ENCODE peak calls at places on chromosomes 3 and 15, in six cellular contexts. M is tibial nerve, S is fibroblast of lung, V is tibial artery, N is left ventricle myocardium inferior, U is cardiac muscle cell. H is an unnamed sample. For H3K4me1, the result is how much of the 10 kb centered on the place peaks cover.

GRCh38 chr15:48890375-48890972 is 12.5 kb downstream of the EID1 start:
- DNase-seq in N (no peak), S (no peak), V (no peak), U (no peak), M (no peak), H (no peak)

GRCh38 chr15:69513986-69514385 is 61.4 kb downstream of the RPLP1 start:
- DNase-seq in M (no peak), U (no peak), V (peak), S (no peak), N (no peak), H (no peak)

GRCh38 chr3:112761062-112761638 is 85.5 kb downstream of the CD200R1L start:
- DNase-seq in U (no peak), M (no peak), N (no peak), S (no peak), V (no peak), H (no peak)

GRCh38 chr3:52842424-52842823 is 7.6 kb upstream of the MUSTN1 start:
- DNase-seq in V (peak), U (no peak), S (no peak), N (peak), M (no peak), H (no peak)

GRCh38 chr3:55688154-55688553 is 201.0 kb upstream of the WNT5A start:
- DNase-seq in M (no peak), S (no peak), U (no peak), N (no peak), V (no peak), H (no peak)

GRCh38 chr3:65944252-65944651 is 94.5 kb downstream of the MAGI1 start:
- DNase-seq in N (no peak), M (no peak), V (no peak), S (no peak), U (no peak), H (no peak)

GRCh38 chr15:63091679-63092078 is 30.0 kb upstream of the LACTB start:
- DNase-seq in S (no peak), N (no peak), U (no peak), V (no peak), M (no peak), H (no peak)

GRCh38 chr15:44489464-44489863 is 47.5 kb upstream of the EIF3J start:
- DNase-seq in V (no peak), S (peak), M (no peak), U (peak), N (no peak), H (no peak)

GRCh38 chr3:102024270-102024904 is 175.1 kb downstream of the NFKBIZ start:
- DNase-seq in M (no peak), N (no peak), U (no peak), V (no peak), S (no peak), H (no peak)

GRCh38 chr3:65284971-65285370 is 597.2 kb upstream of the ADAMTS9 start:
- DNase-seq in M (no peak), S (peak), U (peak), V (no peak), N (no peak), H (no peak)

GRCh38 chr15:83510001-83510400 is 62.9 kb downstream of the SH3GL3 start:
- DNase-seq in N (no peak), S (no peak), U (no peak), M (no peak), V (no peak), H (no peak)

GRCh38 chr3:50983887-50984286 is 309.2 kb downstream of the DOCK3 start:
- DNase-seq in V (no peak), N (no peak), S (no peak), U (no peak), M (no peak), H (peak)

GRCh38 chr15:100533934-100534333 is 5.2 kb upstream of the CERS3 start:
- DNase-seq in V (no peak), U (no peak), M (no peak), S (no peak), N (no peak), H (no peak)
- H3K4me1 ChIP-seq in V (under half), U (under half), M (under half), S (under half), N (under half), H (under half)

GRCh38 chr15:39874890-39875549 is 45.0 kb downstream of the GPR176 start:
- DNase-seq in U (peak), M (peak), N (no peak), V (no peak), S (peak), H (no peak)
- TF ChIP-seq CTCF in U (peak), M (peak), N (peak), V (peak), S (peak), H (peak)

DNA sequence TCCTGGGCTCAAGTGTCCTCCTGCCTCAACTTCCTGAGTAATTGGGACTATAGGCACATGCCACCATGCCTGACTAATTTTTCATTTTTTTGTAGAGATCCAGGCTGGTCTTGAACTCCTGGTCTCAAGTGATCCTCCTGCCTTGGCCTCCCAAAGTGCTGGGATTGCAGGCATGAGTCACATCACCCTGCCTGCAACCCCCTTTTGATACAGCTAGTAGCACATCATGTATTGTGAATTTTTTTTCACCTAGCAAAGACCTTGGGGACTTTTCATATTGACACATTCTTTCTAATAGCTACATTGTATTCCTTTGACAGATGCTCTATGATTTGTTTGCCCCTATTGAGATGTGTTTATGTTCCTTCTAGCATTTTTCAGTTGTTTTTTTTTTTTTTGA is 14.2 kb downstream of the IRAK2 start:
- DNase-seq in M (no peak), S (no peak), V (no peak), U (no peak), N (no peak), H (no peak)
- H3K27ac ChIP-seq in M (no peak), S (no peak), V (no peak), U (no peak), N (no peak), H (no peak)

DNA sequence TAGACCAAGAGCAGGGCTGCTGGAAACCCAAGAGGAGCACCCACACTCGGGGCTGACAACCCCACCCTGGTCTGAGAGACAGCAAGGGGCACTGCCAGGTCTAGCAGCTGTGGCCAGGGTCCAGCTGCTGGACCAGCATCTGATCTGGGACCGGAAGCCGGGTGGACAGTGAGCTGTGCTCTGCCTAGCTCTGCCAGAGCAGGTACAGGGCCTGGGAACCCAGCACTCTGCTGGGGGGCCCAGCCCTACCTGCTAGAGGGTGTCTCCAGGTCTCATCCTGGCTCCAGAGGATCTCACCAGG is 132.5 kb upstream of the PRR20G start:
- DNase-seq in S (no peak), U (no peak), V (no peak), N (no peak), M (no peak), H (no peak)
- H3K4me1 ChIP-seq in S (under half), U (under half), V (under half), N (under half), M (under half), H (under half)

GRCh38 chr3:77815467-77815866 is 775.6 kb downstream of the ROBO2 start:
- DNase-seq in M (no peak), S (no peak), N (no peak), V (no peak), U (no peak), H (no peak)
- TF ChIP-seq CTCF in M (no peak), S (peak), N (no peak), V (no peak), U (no peak), H (no peak)